ENCODE peak calls at places on chromosome 22, in eight cellular contexts. Q is EL, E is lower lobe of right lung, S is nephron progenitor cell, A is HEK293T, C is B cell, Z is NCI-H1105 treated with DMSO at 0.1 percent for 48 hours, H is AG04450. V is an unnamed sample.

GRCh38 chr22:30875481-30876215 is 92.9 kb downstream of the MORC2 start:
- DNase-seq in Q (no peak), E (peak; percentile 36), S (no peak), A (no peak), C (no peak), Z (no peak), H (no peak), V (no peak)

GRCh38 chr22:31062566-31063230 is 18.4 kb upstream of the SMTN start:
- DNase-seq in Q (no peak), E (no peak), S (no peak), A (no peak), C (no peak), Z (no peak), H (no peak), V (no peak)

GRCh38 chr22:27885977-27886842 is 32.8 kb downstream of the PITPNB start:
- DNase-seq in Q (peak; percentile 92), E (no peak), S (peak; percentile 55), A (peak; percentile 57), C (peak; percentile 55), Z (peak; percentile 12), H (peak; percentile 91), V (peak; percentile 67)

GRCh38 chr22:33124471-33124870 is 66.3 kb upstream of the SYN3 start:
- DNase-seq in Q (no peak), E (no peak), S (no peak), A (no peak), C (no peak), Z (no peak), H (no peak), V (no peak)

GRCh38 chr22:24951942-24952836 is at the start of gene KIAA1671:
- DNase-seq in Q (peak; percentile 60), E (peak; percentile 87), S (peak; percentile 99), A (peak; percentile 99), C (peak; percentile 54), Z (peak; percentile 80), H (no peak), V (no peak)

GRCh38 chr22:45150139-45150538 is 13.6 kb upstream of the NUP50 start:
- DNase-seq in Q (no peak), E (no peak), S (no peak), A (no peak), C (no peak), Z (no peak), H (no peak), V (no peak)

GRCh38 chr22:31241200-31241599 is 29.1 kb downstream of the LIMK2 start:
- DNase-seq in Q (peak; percentile 50), E (no peak), S (no peak), A (no peak), C (no peak), Z (no peak), H (no peak), V (no peak)

GRCh38 chr22:45207981-45208664 is 32.6 kb downstream of the KIAA0930 start:
- DNase-seq in Q (peak; percentile 44), E (no peak), S (no peak), A (no peak), C (no peak), Z (no peak), H (peak; percentile 76), V (no peak)

GRCh38 chr22:25800766-25801165 is 58.8 kb downstream of the MYO18B start:
- DNase-seq in Q (no peak), E (no peak), S (no peak), A (no peak), C (no peak), Z (no peak), H (no peak), V (no peak)

GRCh38 chr22:36928826-36929535 is 15.6 kb downstream of the CSF2RB start:
- DNase-seq in Q (peak; percentile 14), E (no peak), S (no peak), A (no peak), C (no peak), Z (no peak), H (no peak), V (no peak)

GRCh38 chr22:42997577-42997976 is 17.4 kb downstream of the PACSIN2 start:
- DNase-seq in Q (no peak), E (no peak), S (no peak), A (no peak), C (no peak), Z (no peak), H (no peak), V (no peak)

GRCh38 chr22:41382610-41383009 is 868 bp downstream of the TEF start:
- DNase-seq in Q (no peak), E (no peak), S (no peak), A (no peak), C (no peak), Z (no peak), H (no peak), V (no peak)